ENCODE peak calls at places on chromosomes 7 and 10, in four cellular contexts. U, X, S and W are unnamed samples.

GRCh38 chr10:130169136-130169888 is 33.1 kb downstream of the GLRX3 start:
- DNase-seq in U (no peak), X (no peak), S (peak; percentile 40), W (no peak)

GRCh38 chr7:23863209-23863798 is 153.3 kb downstream of the STK31 start:
- DNase-seq in X (peak; percentile 52), S (peak; percentile 29), U (no peak), W (no peak)

GRCh38 chr10:43254881-43255643 is 11.8 kb downstream of the RASGEF1A start:
- DNase-seq in U (no peak), X (no peak), S (no peak), W (no peak)

GRCh38 chr10:71359364-71360046 is 37.2 kb upstream of the CDH23 start:
- DNase-seq in X (peak; percentile 34), U (no peak), S (no peak), W (no peak)

GRCh38 chr7:102473271-102473991 is 5.3 kb downstream of the POLR2J start:
- DNase-seq in S (no peak), U (no peak), X (no peak), W (no peak)

GRCh38 chr10:44963772-44964633 is 4.4 kb downstream of the RASSF4 start:
- DNase-seq in U (no peak), X (no peak), S (no peak), W (no peak)

GRCh38 chr10:53134050-53134449 is 361.5 kb upstream of the MBL2 start:
- DNase-seq in S (no peak), U (no peak), X (no peak), W (no peak)

GRCh38 chr10:48896756-48897437 is 42.7 kb downstream of the LRRC18 start:
- DNase-seq in U (no peak), X (no peak), S (no peak), W (no peak)

GRCh38 chr10:11683529-11684320 is 58.5 kb upstream of the ECHDC3 start:
- DNase-seq in U (no peak), X (no peak), S (no peak), W (peak; percentile 28)

GRCh38 chr10:75651452-75651851 is 220.0 kb downstream of the LRMDA start:
- DNase-seq in X (peak; percentile 38), U (no peak), S (no peak), W (peak; percentile 49)

GRCh38 chr7:82527831-82528230 is 84.3 kb upstream of the CACNA2D1 start:
- DNase-seq in U (no peak), X (peak; percentile 47), S (peak; percentile 68), W (no peak)

GRCh38 chr10:77637986-77638765 is 568 bp upstream of the KCNMA1 start:
- DNase-seq in U (no peak), X (no peak), S (no peak), W (peak; percentile 31)

GRCh38 chr7:52071744-52072143 is 755.1 kb upstream of the COBL start:
- DNase-seq in X (no peak), U (no peak), S (no peak), W (no peak)

GRCh38 chr10:124611738-124612137 is 132.4 kb downstream of the FAM53B start:
- DNase-seq in X (no peak), S (no peak), U (no peak), W (peak; percentile 42)

GRCh38 chr10:111837985-111838384 is 345.6 kb downstream of the GPAM start:
- DNase-seq in X (no peak), S (no peak), U (no peak), W (no peak)

GRCh38 chr7:151351027-151351426 is 9.4 kb downstream of the NUB1 start:
- DNase-seq in X (no peak), S (no peak), U (no peak), W (peak; percentile 26)

GRCh38 chr10:128064615-128065580 is 61.3 kb downstream of the MKI67 start:
- DNase-seq in U (peak; percentile 51), S (peak; percentile 57), X (peak; percentile 91), W (peak; percentile 63)

GRCh38 chr10:35331894-35332640 is 4.2 kb upstream of the CCNY start:
- DNase-seq in U (no peak), X (peak; percentile 98), S (peak; percentile 92), W (no peak)

GRCh38 chr7:51244890-51245289 is 71.7 kb downstream of the COBL start:
- DNase-seq in X (no peak), U (no peak), S (no peak), W (no peak)

GRCh38 chr7:156984209-156984891 is 26.1 kb downstream of the MNX1 start:
- DNase-seq in X (peak; percentile 85), U (no peak), S (no peak), W (no peak)

DNA sequence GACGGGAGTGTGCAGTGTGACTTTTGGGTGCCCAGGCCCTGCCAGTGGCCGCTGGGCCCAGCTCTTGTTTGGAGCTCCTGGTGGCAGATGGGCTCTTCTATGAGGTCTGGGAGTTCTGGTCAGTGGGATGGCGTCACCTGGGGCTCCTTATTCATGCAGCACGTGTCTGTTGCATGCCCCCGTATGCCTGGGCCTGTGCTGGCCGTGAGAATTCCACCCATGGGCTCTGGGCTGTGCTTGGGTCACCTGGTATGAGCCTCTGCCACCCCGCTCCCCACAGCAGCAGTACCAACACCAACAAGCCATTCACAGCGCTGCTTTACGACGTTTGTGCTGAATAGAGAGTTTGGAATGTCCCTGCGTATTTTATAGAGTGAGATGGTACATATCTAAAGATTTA is 27.1 kb downstream of the INPP5A start:
- DNase-seq in S (no peak), U (no peak), X (no peak), W (no peak)
- H3K4me3 ChIP-seq in S (no peak overlapping the region), U (no peak overlapping the region), X (no peak overlapping the region), W (no peak overlapping the region)

GRCh38 chr7:148704189-148704588 is 5.5 kb downstream of the CUL1 start:
- DNase-seq in S (no peak), X (no peak), U (no peak), W (no peak)
- H3K4me3 ChIP-seq in S (no peak overlapping the region), X (no peak overlapping the region), U (no peak overlapping the region), W (no peak overlapping the region)

GRCh38 chr10:55470840-55471239 is 669.8 kb upstream of the PCDH15 start:
- DNase-seq in S (no peak), U (no peak), X (no peak), W (no peak)

GRCh38 chr10:55476129-55476528 is 675.1 kb upstream of the PCDH15 start:
- DNase-seq in X (no peak), S (no peak), U (no peak), W (no peak)

DNA sequence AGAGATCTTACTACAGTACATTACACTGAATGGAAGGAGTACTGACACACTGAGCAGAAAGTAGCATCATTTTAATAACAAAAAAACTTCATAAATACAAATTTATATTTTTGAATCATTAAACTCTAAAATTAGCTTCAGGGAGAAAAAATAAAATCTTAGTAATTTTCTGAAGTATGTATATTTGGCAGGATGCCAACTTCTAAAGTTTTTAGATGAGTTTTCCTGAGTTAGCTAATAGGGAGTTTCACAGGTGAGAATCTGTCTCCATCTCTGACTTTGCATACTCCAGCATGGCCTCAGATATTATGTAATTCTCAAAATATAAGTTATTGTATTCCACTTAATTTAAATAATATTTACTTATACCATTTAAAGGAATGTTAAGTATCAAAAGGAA is 673.2 kb upstream of the PCDH15 start:
- DNase-seq in X (no peak), U (no peak), S (no peak), W (no peak)
- H3K4me3 ChIP-seq in X (no peak overlapping the region), U (no peak overlapping the region), S (no peak overlapping the region), W (no peak overlapping the region)

GRCh38 chr7:112204072-112204775 is 2.0 kb downstream of the DOCK4 start:
- DNase-seq in S (peak; percentile 24), U (no peak), X (peak; percentile 38), W (no peak)
- H3K4me3 ChIP-seq in S (peak overlapping the region; percentile 96), U (peak overlapping the region; percentile 81), X (peak overlapping the region; percentile 97), W (peak overlapping the region; percentile 89)

GRCh38 chr7:155297517-155298287 is at the start of gene INSIG1:
- DNase-seq in U (peak; percentile 43), X (peak; percentile 89), S (peak; percentile 78), W (peak; percentile 95)
- H3K4me3 ChIP-seq in U (peak within 1 kb of the TSS; percentile 94), X (peak within 1 kb of the TSS; percentile 67), S (peak within 1 kb of the TSS; percentile 98), W (peak within 1 kb of the TSS; percentile 80)

GRCh38 chr7:158495780-158496179 is 91.8 kb downstream of the PTPRN2 start:
- DNase-seq in U (no peak), X (peak; percentile 10), S (no peak), W (peak; percentile 35)
- H3K4me3 ChIP-seq in U (no peak overlapping the region), X (no peak overlapping the region), S (no peak overlapping the region), W (no peak overlapping the region)